ENCODE peak calls at places on chromosomes 4 and X, in six cellular contexts. H, T, F, O, U and D are unnamed samples.

GRCh38 chr4:82256718-82257117 is 117.1 kb downstream of the HNRNPD start:
- DNase-seq in H (no peak), T (no peak), F (no peak), O (no peak), U (no peak), D (no peak)

GRCh38 chr4:38017579-38017978 is 57.4 kb downstream of the PTTG2 start:
- DNase-seq in H (no peak), T (no peak), F (no peak), O (no peak), U (no peak), D (no peak)

GRCh38 chr4:81647388-81647787 is 175.7 kb upstream of the RASGEF1B start:
- DNase-seq in H (no peak), T (no peak), F (no peak), O (no peak), U (no peak), D (no peak)

GRCh38 chr4:88897180-88897579 is 159.8 kb downstream of the FAM13A start:
- DNase-seq in H (no peak), T (no peak), F (no peak), O (no peak), U (no peak), D (no peak)

GRCh38 chrX:32118832-32119231 is 1047.0 kb upstream of the FTHL17 start:
- DNase-seq in H (no peak), T (no peak), F (no peak), O (no peak), U (no peak), D (no peak)

GRCh38 chrX:96182366-96182765 is 502.3 kb upstream of the DIAPH2 start:
- DNase-seq in H (no peak), T (no peak), F (peak; percentile 0), O (no peak), U (no peak), D (no peak)

GRCh38 chr4:131644619-131645018 is 1504.5 kb upstream of the PCDH10 start:
- DNase-seq in H (peak; percentile 35), T (peak; percentile 51), F (peak; percentile 2), O (no peak), U (no peak), D (peak; percentile 54)

GRCh38 chrX:130467936-130468335 is 66.1 kb downstream of the RBMX2 start:
- DNase-seq in H (no peak), T (no peak), F (no peak), O (no peak), U (no peak), D (no peak)

GRCh38 chr4:83328486-83328885 is 6.2 kb downstream of the HPSE start:
- DNase-seq in H (no peak), T (no peak), F (no peak), O (no peak), U (no peak), D (peak; percentile 38)

GRCh38 chr4:101806914-101807313 is 16.4 kb downstream of the BANK1 start:
- DNase-seq in H (no peak), T (no peak), F (no peak), O (no peak), U (peak; percentile 77), D (no peak)

GRCh38 chrX:130834149-130834548 is 68.9 kb downstream of the ENOX2 start:
- DNase-seq in H (no peak), T (peak; percentile 3), F (no peak), O (no peak), U (no peak), D (no peak)

GRCh38 chr4:8030121-8030781 is 90.6 kb upstream of the AFAP1 start:
- DNase-seq in H (no peak), T (no peak), F (no peak), O (no peak), U (no peak), D (no peak)

GRCh38 chr4:47855350-47855749 is 17.5 kb upstream of the CORIN start:
- DNase-seq in H (no peak), T (no peak), F (no peak), O (no peak), U (no peak), D (no peak)

GRCh38 chrX:152575331-152575730 is 62.4 kb upstream of the GABRQ start:
- DNase-seq in H (no peak), T (no peak), F (no peak), O (no peak), U (no peak), D (no peak)

GRCh38 chr4:2836391-2836859 is 7.2 kb upstream of the ADD1 start:
- DNase-seq in H (no peak), T (no peak), F (no peak), O (no peak), U (no peak), D (no peak)

GRCh38 chr4:82561745-82562552 is at the start of gene TMEM150C:
- DNase-seq in H (no peak), T (no peak), F (peak; percentile 82), O (no peak), U (no peak), D (no peak)

GRCh38 chrX:45401923-45402322 is 201.2 kb upstream of the DIPK2B start:
- DNase-seq in H (no peak), T (no peak), F (no peak), O (no peak), U (no peak), D (no peak)

GRCh38 chr4:158993895-158994294 is 109.0 kb upstream of the RAPGEF2 start:
- DNase-seq in H (no peak), T (no peak), F (no peak), O (no peak), U (no peak), D (no peak)

GRCh38 chr4:156322592-156322991 is 368.9 kb upstream of the CTSO start:
- DNase-seq in H (peak; percentile 4), T (no peak), F (no peak), O (no peak), U (no peak), D (no peak)

GRCh38 chrX:30212172-30212571 is 3.2 kb upstream of the MAGEB2 start:
- DNase-seq in H (no peak), T (no peak), F (no peak), O (no peak), U (no peak), D (peak; percentile 10)

GRCh38 chrX:68717663-68718442 is 70.4 kb downstream of the STARD8 start:
- DNase-seq in H (no peak), T (no peak), F (no peak), O (no peak), U (no peak), D (no peak)

GRCh38 chrX:121150217-121150616 is 102.8 kb downstream of the GLUD2 start:
- DNase-seq in H (no peak), T (no peak), F (no peak), O (no peak), U (no peak), D (no peak)

GRCh38 chr4:173121044-173121685 is 47.4 kb upstream of the GALNT7 start:
- DNase-seq in H (no peak), T (no peak), F (no peak), O (peak; percentile 31), U (peak; percentile 11), D (peak; percentile 7)

GRCh38 chr4:70938087-70938486 is 35.9 kb downstream of the MOB1B start:
- DNase-seq in H (no peak), T (no peak), F (peak; percentile 22), O (peak; percentile 61), U (no peak), D (no peak)

GRCh38 chr4:2354760-2355159 is 63.7 kb downstream of the ZFYVE28 start:
- DNase-seq in H (no peak), T (no peak), F (peak; percentile 15), O (no peak), U (no peak), D (no peak)

GRCh38 chr4:184362338-184362737 is 112.0 kb downstream of the IRF2 start:
- DNase-seq in H (no peak), T (no peak), F (no peak), O (no peak), U (no peak), D (no peak)

GRCh38 chr4:185471235-185472062 is at the start of gene CCDC110:
- DNase-seq in H (peak; percentile 80), T (peak; percentile 80), F (peak; percentile 99), O (peak; percentile 99), U (peak; percentile 47), D (peak; percentile 81)

DNA sequence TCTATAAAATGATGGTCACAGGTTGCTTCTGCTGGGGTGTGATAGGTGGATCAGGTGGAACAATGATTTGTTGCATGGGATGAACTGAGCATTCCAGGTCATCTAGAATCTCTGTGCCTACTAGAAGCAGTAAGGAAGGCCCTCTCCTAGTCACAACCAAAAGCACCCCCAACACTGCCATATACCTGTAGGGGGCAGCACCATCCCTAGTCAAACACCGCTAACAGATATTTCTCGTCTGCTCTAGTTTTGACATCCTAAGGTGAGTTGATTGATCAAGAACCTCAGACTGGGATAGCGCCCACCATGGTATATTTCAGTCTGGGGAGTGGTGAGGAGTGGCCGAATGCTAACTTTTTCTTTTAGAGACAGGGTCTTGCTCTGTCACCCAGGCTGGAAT is 160.2 kb downstream of the NHS start:
- DNase-seq in H (peak; percentile 16), T (no peak), F (peak; percentile 30), O (peak; percentile 35), U (no peak), D (no peak)
- TF ChIP-seq JUND in H (no peak), T (no peak), F (no peak), O (no peak), U (no peak), D (no peak)

DNA sequence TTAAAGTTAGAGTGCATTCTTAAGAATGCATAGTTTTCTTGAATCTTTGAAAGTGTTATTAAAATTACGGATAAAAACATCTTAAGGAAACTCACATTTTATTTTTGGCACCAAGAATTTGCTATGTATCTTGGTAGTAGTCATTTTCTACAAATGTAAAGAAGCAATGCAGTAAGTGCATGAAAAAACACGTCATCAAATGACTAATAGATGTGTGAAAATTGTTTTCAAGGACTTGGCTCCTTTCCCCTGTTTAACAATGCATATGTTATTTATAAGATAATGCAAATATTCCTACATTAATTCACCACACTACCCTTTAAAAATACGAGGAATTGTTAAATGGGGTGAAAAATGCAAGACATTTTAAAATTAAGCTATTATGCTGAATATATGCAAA is 461.2 kb upstream of the PCDH7 start:
- DNase-seq in H (no peak), T (no peak), F (no peak), O (no peak), U (no peak), D (no peak)
- TF ChIP-seq JUND in H (no peak), T (no peak), F (no peak), O (no peak), U (no peak), D (no peak)

GRCh38 chr4:40576651-40577480 is 52.8 kb downstream of the RBM47 start:
- DNase-seq in H (peak; percentile 66), T (no peak), F (no peak), O (peak; percentile 15), U (peak; percentile 82), D (peak; percentile 86)
- TF ChIP-seq JUND in H (peak; percentile 44), T (no peak), F (no peak), O (peak; percentile 56), U (no peak), D (no peak)

DNA sequence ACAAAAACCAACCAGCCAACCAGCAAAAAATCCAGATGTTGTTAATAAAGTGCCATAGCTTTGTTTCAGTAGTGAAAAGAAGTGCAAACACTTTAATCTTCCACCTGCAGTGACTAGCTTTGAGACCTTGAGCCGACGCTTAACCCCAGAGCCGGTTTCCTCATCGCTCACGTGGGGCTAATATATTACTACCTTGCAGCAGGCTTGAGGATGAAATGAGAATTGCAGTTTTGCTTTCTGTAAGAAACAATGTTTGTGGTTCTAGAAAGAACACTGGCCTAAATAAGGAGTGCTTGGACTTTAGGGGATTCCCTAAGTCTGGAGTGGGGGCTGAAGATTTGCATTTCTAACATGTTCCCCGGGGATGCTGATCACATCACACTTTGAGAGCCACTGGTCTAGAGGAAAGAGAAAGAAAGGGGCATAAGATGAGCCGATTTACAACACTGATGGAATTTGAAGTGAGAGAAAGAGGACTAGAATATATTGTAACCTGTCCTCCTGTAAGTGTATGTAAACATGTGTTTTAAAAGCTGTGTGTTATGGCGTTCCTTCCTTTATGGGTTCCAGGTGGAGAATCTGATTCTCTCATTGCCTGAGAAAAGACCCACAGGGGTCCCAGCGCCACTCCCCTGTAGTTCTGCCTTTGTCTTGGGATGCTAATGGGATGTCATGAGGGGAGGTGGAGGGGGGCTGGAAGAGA is 1.4 kb downstream of the FGF2 start:
- DNase-seq in H (no peak), T (peak; percentile 70), F (peak; percentile 60), O (peak; percentile 63), U (peak; percentile 80), D (peak; percentile 25)
- TF ChIP-seq JUND in H (no peak), T (peak; percentile 59), F (no peak), O (no peak), U (no peak), D (no peak)